ENCODE peak calls at places on chromosomes 11 and 22, in eight cellular contexts. S is IMR-90, M is testis, C is uterus, E is HFFc6, L is RWPE1, A is endothelial cell, Z is osteocyte. W is an unnamed sample.

GRCh38 chr11:128297805-128298204 is 289.6 kb downstream of the ETS1 start:
- DNase-seq in A (no peak), S (no peak), C (no peak), L (no peak), Z (no peak), E (no peak), M (no peak), W (no peak)

GRCh38 chr11:6251990-6252473 is 7.6 kb upstream of the CCKBR start:
- DNase-seq in C (no peak), M (peak; percentile 89), S (peak; percentile 85), L (no peak), A (no peak), Z (no peak), E (no peak), W (no peak)

GRCh38 chr11:118115048-118115447 is 28.3 kb upstream of the SMIM35 start:
- DNase-seq in Z (no peak), S (no peak), E (no peak), A (no peak), L (no peak), C (no peak), M (no peak), W (no peak)

GRCh38 chr22:17384612-17385345 is 15.5 kb downstream of the CECR2 start:
- DNase-seq in L (no peak), S (no peak), Z (no peak), C (no peak), E (no peak), M (no peak), A (no peak), W (no peak)

GRCh38 chr11:60929774-60930173 is 5.5 kb downstream of the TMEM132A start:
- DNase-seq in C (no peak), L (no peak), Z (no peak), M (no peak), A (no peak), E (no peak), S (no peak), W (no peak)

GRCh38 chr11:69669486-69669885 is 5.7 kb downstream of the LTO1 start:
- DNase-seq in C (peak; percentile 13), S (no peak), E (no peak), L (no peak), M (no peak), A (no peak), Z (no peak), W (no peak)

GRCh38 chr11:71282581-71283351 is 30.4 kb upstream of the SHANK2 start:
- DNase-seq in A (no peak), E (no peak), S (no peak), Z (peak; percentile 76), M (no peak), C (no peak), L (no peak), W (peak; percentile 58)

GRCh38 chr11:86214710-86215109 is 29.8 kb upstream of the EED start:
- DNase-seq in A (no peak), Z (no peak), E (no peak), S (no peak), M (no peak), L (no peak), C (no peak), W (no peak)

GRCh38 chr11:57072640-57073039 is 83.9 kb downstream of the OR5AK2 start:
- DNase-seq in Z (no peak), L (peak; percentile 92), S (peak; percentile 97), E (peak; percentile 96), M (no peak), A (no peak), C (no peak), W (no peak)

GRCh38 chr22:26038365-26038764 is 130.9 kb upstream of the SEZ6L start:
- DNase-seq in A (no peak), Z (no peak), E (no peak), S (no peak), C (no peak), M (no peak), L (no peak), W (no peak)

GRCh38 chr22:26031641-26032040 is 137.6 kb upstream of the SEZ6L start:
- DNase-seq in L (no peak), Z (no peak), A (no peak), S (no peak), E (no peak), C (no peak), M (no peak), W (no peak)

GRCh38 chr22:26033586-26033985 is 135.7 kb upstream of the SEZ6L start:
- DNase-seq in Z (no peak), M (no peak), C (no peak), A (no peak), S (no peak), L (no peak), E (no peak), W (no peak)

GRCh38 chr22:26033071-26033470 is 136.2 kb upstream of the SEZ6L start:
- DNase-seq in S (no peak), C (no peak), Z (no peak), E (no peak), L (no peak), A (no peak), M (no peak), W (no peak)

DNA sequence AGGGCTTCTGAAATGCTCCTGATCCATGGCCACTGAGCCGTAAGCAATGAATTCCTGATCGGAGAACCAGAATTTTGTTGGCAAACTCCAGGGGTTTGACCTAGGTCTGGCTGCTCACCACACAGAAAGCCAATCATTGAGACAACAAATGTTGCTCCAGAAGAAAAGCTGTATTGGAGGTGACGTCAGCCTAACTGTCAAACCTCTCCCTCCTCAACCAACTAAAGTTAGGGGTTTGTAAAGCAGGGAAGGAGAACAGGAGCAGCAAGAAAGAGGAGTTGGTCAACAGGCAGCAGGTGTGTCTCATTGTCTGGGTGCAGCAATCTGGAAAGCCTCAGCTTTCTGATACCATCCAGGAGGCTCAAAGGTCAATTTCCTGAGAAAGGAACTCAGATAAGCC is 133.7 kb upstream of the SEZ6L start:
- DNase-seq in M (no peak), C (no peak), A (no peak), E (no peak), Z (no peak), S (no peak), L (no peak), W (no peak)
- TF ChIP-seq CTCF in M (no peak), C (no peak), A (no peak), E (no peak), Z (no peak), S (no peak), L (no peak), W (no peak)

GRCh38 chr22:29320546-29320945 is 5.0 kb upstream of the RASL10A start:
- DNase-seq in E (no peak), L (no peak), Z (no peak), A (no peak), S (no peak), M (no peak), C (no peak), W (no peak)
- TF ChIP-seq CTCF in E (peak; percentile 53), L (peak; percentile 19), Z (peak; percentile 44), A (no peak), S (peak; percentile 22), M (no peak), C (no peak), W (peak; percentile 46)

DNA sequence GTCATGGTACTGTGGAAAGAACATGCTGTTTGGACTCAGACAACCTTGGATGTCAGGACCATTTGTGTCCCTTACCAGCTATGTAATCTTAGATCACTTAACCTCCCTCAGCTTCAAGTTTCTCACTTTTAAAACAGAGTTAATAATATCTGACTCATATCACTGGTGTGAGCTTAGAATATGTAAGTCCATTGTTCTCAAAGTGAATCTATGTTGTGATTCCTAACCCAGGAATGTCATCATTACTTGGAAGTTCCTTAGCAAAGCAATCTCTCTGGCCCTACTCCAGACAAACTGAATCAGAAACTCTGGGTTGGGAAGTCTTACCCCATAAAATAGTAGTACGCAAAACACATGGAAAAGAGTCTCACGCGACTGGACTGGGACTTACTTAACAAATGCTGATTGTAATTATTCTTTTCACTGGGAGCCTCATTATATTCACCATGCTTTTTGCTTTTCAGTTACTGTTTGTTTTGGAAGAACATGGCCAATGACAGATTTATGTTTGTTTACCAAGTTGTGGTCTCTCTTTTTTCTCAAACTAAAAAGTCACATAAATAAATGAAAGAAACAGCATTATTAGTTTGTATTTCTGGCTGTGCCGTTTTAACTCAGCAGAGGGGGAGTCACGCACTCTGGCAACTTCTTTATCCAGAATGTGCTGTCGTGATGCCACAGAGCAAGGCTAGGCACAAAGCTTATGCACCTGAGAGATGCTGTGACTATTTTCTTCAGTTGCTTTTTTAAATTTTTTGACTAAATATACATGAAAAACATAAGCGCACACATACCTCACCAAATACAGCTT is 217.7 kb upstream of the CTSC start:
- DNase-seq in S (peak; percentile 99), M (peak; percentile 66), E (peak; percentile 97), Z (no peak), L (peak; percentile 85), A (no peak), C (peak; percentile 69), W (no peak)
- TF ChIP-seq CTCF in S (no peak), M (no peak), E (no peak), Z (no peak), L (no peak), A (no peak), C (no peak), W (no peak)

GRCh38 chr11:132301900-132302299 is 931.5 kb downstream of the NTM start:
- DNase-seq in E (no peak), M (no peak), C (no peak), S (no peak), L (no peak), Z (no peak), A (no peak), W (no peak)

GRCh38 chr11:132296946-132297610 is 926.7 kb downstream of the NTM start:
- DNase-seq in A (no peak), C (no peak), S (no peak), M (no peak), Z (peak; percentile 53), L (no peak), E (no peak), W (no peak)

GRCh38 chr11:132301465-132301864 is 931.0 kb downstream of the NTM start:
- DNase-seq in S (no peak), L (no peak), E (no peak), Z (no peak), C (no peak), A (no peak), M (no peak), W (no peak)

GRCh38 chr11:132300283-132300682 is 929.9 kb downstream of the NTM start:
- DNase-seq in Z (no peak), A (peak; percentile 15), S (peak; percentile 13), E (no peak), C (no peak), L (no peak), M (peak; percentile 17), W (no peak)
- TF ChIP-seq CTCF in Z (peak; percentile 42), A (no peak), S (peak; percentile 31), E (peak; percentile 62), C (no peak), L (no peak), M (peak; percentile 12), W (peak; percentile 66)

DNA sequence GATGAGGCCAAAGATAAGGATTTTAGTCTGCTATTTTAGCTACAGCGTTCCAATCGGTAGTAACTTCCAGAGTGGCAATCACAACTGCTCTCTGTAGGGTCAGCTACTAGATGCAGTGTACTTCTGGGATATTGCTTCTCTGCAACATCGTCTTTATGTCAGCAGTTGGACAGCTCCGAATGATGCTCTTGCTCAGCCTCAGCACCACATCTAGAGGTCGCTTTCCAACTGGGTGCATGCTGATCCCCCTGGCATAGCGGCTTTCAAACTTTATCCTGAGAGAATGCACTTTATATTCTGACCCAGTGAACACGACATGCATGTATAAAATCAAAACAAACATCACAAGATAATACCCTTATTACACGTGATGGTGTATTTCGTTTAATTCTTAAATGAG is 219.6 kb downstream of the C11orf87 start:
- DNase-seq in E (peak; percentile 6), A (peak; percentile 46), M (no peak), Z (no peak), S (peak; percentile 38), L (peak; percentile 27), C (no peak), W (no peak)
- TF ChIP-seq CTCF in E (peak; percentile 11), A (no peak), M (no peak), Z (peak; percentile 53), S (peak; percentile 8), L (no peak), C (no peak), W (peak; percentile 43)

GRCh38 chr22:37199103-37199838 is 11.2 kb upstream of the C1QTNF6 start:
- DNase-seq in C (peak; percentile 98), E (peak; percentile 96), Z (peak; percentile 100), A (peak; percentile 100), S (peak; percentile 96), L (peak; percentile 90), M (peak; percentile 98), W (peak; percentile 100)
- TF ChIP-seq CTCF in C (peak; percentile 90), E (peak; percentile 93), Z (peak; percentile 98), A (peak; percentile 82), S (peak; percentile 95), L (peak; percentile 93), M (peak; percentile 95), W (peak; percentile 97)